ENCODE peak calls at places on chromosome 10, in four cellular contexts. E is A549, M is GM23338, W is HCT116. B is an unnamed sample.

GRCh38 chr10:132910901-132911711 is 31.3 kb downstream of the CFAP46 start:
- DNase-seq in M (no peak), W (no peak), E (no peak), B (no peak)

GRCh38 chr10:105188737-105189463 is 547.8 kb downstream of the SORCS3 start:
- DNase-seq in M (no peak), W (no peak), E (peak; percentile 1), B (no peak)

GRCh38 chr10:99369126-99369525 is 40.0 kb downstream of the CNNM1 start:
- DNase-seq in W (no peak), E (no peak), M (no peak), B (no peak)

GRCh38 chr10:25024528-25024927 is 8.1 kb downstream of the THNSL1 start:
- DNase-seq in M (no peak), W (no peak), E (no peak), B (no peak)

GRCh38 chr10:129945941-129946760 is 17.9 kb downstream of the EBF3 start:
- DNase-seq in E (no peak), W (no peak), M (no peak), B (no peak)

GRCh38 chr10:125633517-125633999 is 49.4 kb downstream of the TEX36 start:
- DNase-seq in W (peak; percentile 8), M (no peak), E (peak; percentile 60), B (no peak)

GRCh38 chr10:34906021-34906965 is 91.2 kb upstream of the PARD3 start:
- DNase-seq in W (no peak), M (peak; percentile 72), E (no peak), B (peak; percentile 30)

GRCh38 chr10:87668324-87669054 is 8.8 kb downstream of the PAPSS2 start:
- DNase-seq in E (no peak), W (no peak), M (no peak), B (no peak)

GRCh38 chr10:19921300-19922140 is 105.3 kb downstream of the PLXDC2 start:
- DNase-seq in E (no peak), M (no peak), W (no peak), B (no peak)

GRCh38 chr10:63115732-63116383 is 17.3 kb upstream of the NRBF2 start:
- DNase-seq in W (no peak), E (peak; percentile 39), M (no peak), B (no peak)

GRCh38 chr10:21355591-21356011 is 169.9 kb downstream of the SKIDA1 start:
- DNase-seq in M (no peak), W (no peak), E (no peak), B (no peak)

GRCh38 chr10:48525113-48525512 is 79.8 kb downstream of the ARHGAP22 start:
- DNase-seq in W (no peak), M (no peak), E (no peak), B (no peak)

GRCh38 chr10:92756233-92757065 is 66.7 kb downstream of the HHEX start:
- DNase-seq in W (no peak), M (no peak), E (peak; percentile 25), B (no peak)

GRCh38 chr10:13872411-13872810 is 285.6 kb downstream of the PRPF18 start:
- DNase-seq in E (no peak), W (no peak), M (no peak), B (no peak)

GRCh38 chr10:15531927-15532722 is 161.0 kb upstream of the FAM171A1 start:
- DNase-seq in M (no peak), W (no peak), E (no peak), B (no peak)

GRCh38 chr10:70753841-70754621 is 31.1 kb downstream of the TBATA start:
- DNase-seq in E (no peak), W (no peak), M (peak; percentile 49), B (no peak)

GRCh38 chr10:120981601-120982381 is 130.6 kb downstream of the WDR11 start:
- DNase-seq in E (no peak), W (no peak), M (peak; percentile 17), B (no peak)
- TF ChIP-seq REST in E (no peak), W (no peak), M (no peak), B (no peak)

GRCh38 chr10:58513189-58514101 is 773 bp downstream of the BICC1 start:
- DNase-seq in M (peak; percentile 62), E (peak; percentile 87), W (no peak), B (peak; percentile 63)
- TF ChIP-seq CTCF in M (no peak), E (no peak), W (no peak), B (no peak)

GRCh38 chr10:122445904-122446303 is 8.5 kb upstream of the ARMS2 start:
- DNase-seq in M (no peak), E (no peak), W (no peak), B (no peak)

GRCh38 chr10:122450336-122450990 is 4.0 kb upstream of the ARMS2 start:
- DNase-seq in E (no peak), M (no peak), W (no peak), B (no peak)

GRCh38 chr10:122448600-122448999 is 5.9 kb upstream of the ARMS2 start:
- DNase-seq in E (no peak), M (no peak), W (no peak), B (no peak)

GRCh38 chr10:122446668-122447410 is 7.6 kb upstream of the ARMS2 start:
- DNase-seq in M (peak; percentile 30), E (peak; percentile 34), W (peak; percentile 36), B (no peak)

GRCh38 chr10:122449153-122449552 is 5.3 kb upstream of the ARMS2 start:
- DNase-seq in W (no peak), M (no peak), E (no peak), B (no peak)
- TF ChIP-seq REST in W (no peak), M (no peak), E (no peak), B (no peak)

GRCh38 chr10:127354992-127355391 is 158.6 kb upstream of the INSYN2A start:
- DNase-seq in M (no peak), E (no peak), W (peak; percentile 3), B (no peak)
- TF ChIP-seq CTCF in M (no peak), E (peak; percentile 48), W (peak; percentile 74), B (no peak)

DNA sequence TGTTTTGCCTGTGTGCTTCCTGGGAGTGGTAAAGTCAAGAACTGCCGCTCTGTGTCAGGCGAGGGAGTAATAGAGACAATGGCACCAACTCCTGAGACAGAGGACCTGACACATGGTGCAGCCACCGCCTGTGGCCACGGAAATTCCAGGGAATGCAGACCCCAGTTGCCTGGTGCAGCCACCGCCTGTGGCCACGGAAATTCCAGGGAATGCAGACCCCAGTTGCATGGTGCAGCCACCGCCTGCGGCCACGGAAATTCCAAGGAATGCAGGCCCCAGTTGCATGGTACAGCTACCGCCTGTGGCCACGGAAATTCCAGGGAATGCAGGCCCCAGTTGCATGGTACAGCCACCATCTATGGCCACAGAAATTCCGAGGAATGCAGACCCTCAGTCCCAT is 8.7 kb downstream of the DIP2C start:
- DNase-seq in M (no peak), E (no peak), W (no peak), B (no peak)
- TF ChIP-seq REST in M (no peak), E (no peak), W (no peak), B (no peak)

GRCh38 chr10:103982639-103983038 is 15.7 kb downstream of the SLK start:
- DNase-seq in W (peak; percentile 34), M (peak; percentile 84), E (peak; percentile 61), B (peak; percentile 32)
- TF ChIP-seq CTCF in W (peak; percentile 69), M (peak; percentile 69), E (peak; percentile 43), B (peak; percentile 34)

B was measured in SK-N-SH.